ENCODE peak calls at places on chromosomes 16 and 17, in six cellular contexts. One of them, this sample, is unnamed.

GRCh38 chr17:76925333-76925935 is 57.2 kb downstream of the MGAT5B start:
- DNase-seq in fibroblast of villous mesenchyme: no peak
- DNase-seq in tibial artery: no peak
- DNase-seq in GM12865: no peak
- DNase-seq in left lung: peak; percentile 24
- DNase-seq in coronary artery: no peak
- DNase-seq in this sample: no peak

GRCh38 chr17:81290230-81290629 is 4.9 kb downstream of the SLC38A10 start:
- DNase-seq in fibroblast of villous mesenchyme: no peak
- DNase-seq in tibial artery: no peak
- DNase-seq in GM12865: no peak
- DNase-seq in left lung: no peak
- DNase-seq in coronary artery: no peak
- DNase-seq in this sample: no peak

GRCh38 chr17:82330322-82331239 is 3.0 kb downstream of the SECTM1 start:
- DNase-seq in fibroblast of villous mesenchyme: peak; percentile 74
- DNase-seq in tibial artery: no peak
- DNase-seq in GM12865: peak; percentile 49
- DNase-seq in left lung: peak; percentile 77
- DNase-seq in coronary artery: no peak
- DNase-seq in this sample: no peak

GRCh38 chr16:58449768-58450167 is 50.2 kb upstream of the NDRG4 start:
- DNase-seq in fibroblast of villous mesenchyme: no peak
- DNase-seq in tibial artery: no peak
- DNase-seq in GM12865: no peak
- DNase-seq in left lung: no peak
- DNase-seq in coronary artery: no peak
- DNase-seq in this sample: no peak

GRCh38 chr17:54900457-54901229 is at the start of gene TOM1L1:
- DNase-seq in fibroblast of villous mesenchyme: peak; percentile 68
- DNase-seq in tibial artery: peak; percentile 86
- DNase-seq in GM12865: peak; percentile 43
- DNase-seq in left lung: peak; percentile 93
- DNase-seq in coronary artery: peak; percentile 86
- DNase-seq in this sample: peak; percentile 66

GRCh38 chr17:32157225-32157624 is 14.9 kb downstream of the RHOT1 start:
- DNase-seq in fibroblast of villous mesenchyme: peak; percentile 33
- DNase-seq in tibial artery: no peak
- DNase-seq in GM12865: no peak
- DNase-seq in left lung: no peak
- DNase-seq in coronary artery: no peak
- DNase-seq in this sample: no peak

GRCh38 chr16:4496305-4496704 is 20.1 kb downstream of the HMOX2 start:
- DNase-seq in fibroblast of villous mesenchyme: peak; percentile 46
- DNase-seq in tibial artery: no peak
- DNase-seq in GM12865: peak; percentile 36
- DNase-seq in left lung: no peak
- DNase-seq in coronary artery: no peak
- DNase-seq in this sample: no peak

GRCh38 chr17:74785096-74785980 is 9.2 kb upstream of the NAT9 start:
- DNase-seq in fibroblast of villous mesenchyme: no peak
- DNase-seq in tibial artery: no peak
- DNase-seq in GM12865: no peak
- DNase-seq in left lung: no peak
- DNase-seq in coronary artery: no peak
- DNase-seq in this sample: no peak

GRCh38 chr17:28524476-28525415 is 18.6 kb downstream of the FOXN1 start:
- DNase-seq in fibroblast of villous mesenchyme: peak; percentile 49
- DNase-seq in tibial artery: no peak
- DNase-seq in GM12865: no peak
- DNase-seq in left lung: peak; percentile 80
- DNase-seq in coronary artery: no peak
- DNase-seq in this sample: no peak

GRCh38 chr17:71224824-71225575 is 895.8 kb upstream of the SOX9 start:
- DNase-seq in fibroblast of villous mesenchyme: peak; percentile 12
- DNase-seq in tibial artery: no peak
- DNase-seq in GM12865: no peak
- DNase-seq in left lung: no peak
- DNase-seq in coronary artery: no peak
- DNase-seq in this sample: no peak

GRCh38 chr16:84482951-84483881 is 21.2 kb downstream of the MEAK7 start:
- DNase-seq in fibroblast of villous mesenchyme: no peak
- DNase-seq in tibial artery: no peak
- DNase-seq in GM12865: no peak
- DNase-seq in left lung: no peak
- DNase-seq in coronary artery: peak; percentile 62
- DNase-seq in this sample: no peak

GRCh38 chr16:84486126-84486525 is 18.3 kb downstream of the MEAK7 start:
- DNase-seq in fibroblast of villous mesenchyme: no peak
- DNase-seq in tibial artery: no peak
- DNase-seq in GM12865: no peak
- DNase-seq in left lung: no peak
- DNase-seq in coronary artery: peak; percentile 58
- DNase-seq in this sample: no peak

GRCh38 chr16:84483882-84484565 is 20.4 kb downstream of the MEAK7 start:
- DNase-seq in fibroblast of villous mesenchyme: no peak
- DNase-seq in tibial artery: no peak
- DNase-seq in GM12865: no peak
- DNase-seq in left lung: no peak
- DNase-seq in coronary artery: peak; percentile 57
- DNase-seq in this sample: no peak

GRCh38 chr16:84485255-84486010 is 19.0 kb downstream of the MEAK7 start:
- DNase-seq in fibroblast of villous mesenchyme: no peak
- DNase-seq in tibial artery: peak; percentile 9
- DNase-seq in GM12865: no peak
- DNase-seq in left lung: no peak
- DNase-seq in coronary artery: peak; percentile 38
- DNase-seq in this sample: no peak

GRCh38 chr16:84484579-84485254 is 19.7 kb downstream of the MEAK7 start:
- DNase-seq in fibroblast of villous mesenchyme: peak; percentile 68
- DNase-seq in tibial artery: peak; percentile 71
- DNase-seq in GM12865: peak; percentile 32
- DNase-seq in left lung: no peak
- DNase-seq in coronary artery: peak; percentile 66
- DNase-seq in this sample: peak; percentile 58
- TF ChIP-seq CTCF in fibroblast of villous mesenchyme: peak; percentile 78
- TF ChIP-seq CTCF in tibial artery: peak; percentile 65
- TF ChIP-seq CTCF in GM12865: peak; percentile 55
- TF ChIP-seq CTCF in left lung: peak; percentile 62
- TF ChIP-seq CTCF in coronary artery: peak; percentile 55
- TF ChIP-seq CTCF in this sample: peak; percentile 69

GRCh38 chr16:83393196-83393981 is 414.4 kb upstream of the HSBP1 start:
- DNase-seq in fibroblast of villous mesenchyme: peak; percentile 39
- DNase-seq in tibial artery: peak; percentile 77
- DNase-seq in GM12865: no peak
- DNase-seq in left lung: no peak
- DNase-seq in coronary artery: peak; percentile 84
- DNase-seq in this sample: no peak
- TF ChIP-seq CTCF in fibroblast of villous mesenchyme: peak; percentile 44
- TF ChIP-seq CTCF in tibial artery: peak; percentile 29
- TF ChIP-seq CTCF in GM12865: no peak
- TF ChIP-seq CTCF in left lung: no peak
- TF ChIP-seq CTCF in coronary artery: no peak
- TF ChIP-seq CTCF in this sample: peak; percentile 16

GRCh38 chr17:50426814-50427787 is 1.1 kb downstream of the ACSF2 start:
- DNase-seq in fibroblast of villous mesenchyme: peak; percentile 33
- DNase-seq in tibial artery: no peak
- DNase-seq in GM12865: peak; percentile 55
- DNase-seq in left lung: no peak
- DNase-seq in coronary artery: no peak
- DNase-seq in this sample: peak; percentile 16
- TF ChIP-seq CTCF in fibroblast of villous mesenchyme: peak; percentile 9
- TF ChIP-seq CTCF in tibial artery: no peak
- TF ChIP-seq CTCF in GM12865: peak; percentile 31
- TF ChIP-seq CTCF in left lung: no peak
- TF ChIP-seq CTCF in coronary artery: no peak
- TF ChIP-seq CTCF in this sample: no peak

GRCh38 chr17:58352018-58352842 is at the start of gene SUPT4H1:
- DNase-seq in fibroblast of villous mesenchyme: peak; percentile 92
- DNase-seq in tibial artery: peak; percentile 93
- DNase-seq in GM12865: peak; percentile 97
- DNase-seq in left lung: peak; percentile 94
- DNase-seq in coronary artery: peak; percentile 91
- DNase-seq in this sample: peak; percentile 90
- TF ChIP-seq CTCF in fibroblast of villous mesenchyme: no peak
- TF ChIP-seq CTCF in tibial artery: peak; percentile 25
- TF ChIP-seq CTCF in GM12865: no peak
- TF ChIP-seq CTCF in left lung: peak; percentile 13
- TF ChIP-seq CTCF in coronary artery: no peak
- TF ChIP-seq CTCF in this sample: no peak

GRCh38 chr17:78831688-78832540 is 8.7 kb downstream of the USP36 start:
- DNase-seq in fibroblast of villous mesenchyme: no peak
- DNase-seq in tibial artery: no peak
- DNase-seq in GM12865: no peak
- DNase-seq in left lung: no peak
- DNase-seq in coronary artery: no peak
- DNase-seq in this sample: no peak
- TF ChIP-seq CTCF in fibroblast of villous mesenchyme: no peak
- TF ChIP-seq CTCF in tibial artery: no peak
- TF ChIP-seq CTCF in GM12865: no peak
- TF ChIP-seq CTCF in left lung: no peak
- TF ChIP-seq CTCF in coronary artery: no peak
- TF ChIP-seq CTCF in this sample: no peak

GRCh38 chr17:2395258-2396170 is 5.3 kb downstream of the MNT start:
- DNase-seq in fibroblast of villous mesenchyme: peak; percentile 79
- DNase-seq in tibial artery: peak; percentile 82
- DNase-seq in GM12865: peak; percentile 31
- DNase-seq in left lung: peak; percentile 80
- DNase-seq in coronary artery: no peak
- DNase-seq in this sample: no peak
- TF ChIP-seq CTCF in fibroblast of villous mesenchyme: peak; percentile 25
- TF ChIP-seq CTCF in tibial artery: no peak
- TF ChIP-seq CTCF in GM12865: no peak
- TF ChIP-seq CTCF in left lung: no peak
- TF ChIP-seq CTCF in coronary artery: no peak
- TF ChIP-seq CTCF in this sample: no peak

DNA sequence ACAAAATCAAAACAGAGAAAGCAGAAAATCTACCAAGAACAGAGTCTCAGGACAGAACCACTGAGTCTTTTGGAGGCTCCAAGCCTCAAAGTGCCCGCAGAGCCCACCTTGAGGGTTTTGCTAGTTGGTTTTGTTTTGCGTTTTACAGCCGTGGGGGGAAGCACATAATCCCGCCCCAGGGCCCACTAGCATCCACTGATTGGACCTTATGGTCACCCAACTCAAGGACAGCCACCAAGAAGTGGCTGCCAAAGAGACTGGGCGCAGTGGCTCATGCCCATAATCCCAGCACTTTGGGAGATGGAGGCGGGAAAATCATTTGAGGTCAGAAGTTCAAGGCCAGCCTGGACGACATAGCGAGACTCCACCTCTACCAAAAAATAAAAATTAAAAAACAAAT is 9.9 kb downstream of the ALOX15B start:
- DNase-seq in fibroblast of villous mesenchyme: no peak
- DNase-seq in tibial artery: no peak
- DNase-seq in GM12865: no peak
- DNase-seq in left lung: no peak
- DNase-seq in coronary artery: no peak
- DNase-seq in this sample: no peak
- TF ChIP-seq CTCF in fibroblast of villous mesenchyme: no peak
- TF ChIP-seq CTCF in tibial artery: no peak
- TF ChIP-seq CTCF in GM12865: no peak
- TF ChIP-seq CTCF in left lung: no peak
- TF ChIP-seq CTCF in coronary artery: no peak
- TF ChIP-seq CTCF in this sample: no peak

This sample was measured in endothelial cell.